ENCODE peak calls at places on chromosomes 12 and 14, in five cellular contexts. B is neuronal stem cell, N is IMR-90, O is MM.1S, S is GM23248. Z is an unnamed sample.

GRCh38 chr12:87444039-87444438 is 585.2 kb downstream of the C12orf50 start:
- DNase-seq in B (no peak), S (peak), O (no peak), N (peak), Z (no peak)

GRCh38 chr12:49233842-49234526 is 30.9 kb upstream of the TUBA1C start:
- DNase-seq in S (no peak), B (no peak), N (no peak), O (no peak), Z (no peak)

GRCh38 chr12:101823039-101823438 is 7.7 kb downstream of the GNPTAB start:
- DNase-seq in O (no peak), N (no peak), B (no peak), S (no peak), Z (no peak)

GRCh38 chr12:108757842-108758241 is 26.5 kb upstream of the CORO1C start:
- DNase-seq in N (no peak), B (no peak), S (no peak), O (no peak), Z (no peak)

GRCh38 chr12:90945070-90945649 is 9.8 kb downstream of the CCER1 start:
- DNase-seq in O (peak), S (peak), N (peak), B (no peak), Z (no peak)

GRCh38 chr14:102951034-102951433 is 28.6 kb downstream of the AMN start:
- DNase-seq in B (no peak), S (no peak), O (no peak), N (no peak), Z (no peak)

GRCh38 chr14:24629521-24629920 is 4.5 kb downstream of the GZMB start:
- DNase-seq in S (no peak), B (no peak), O (no peak), N (no peak), Z (no peak)

GRCh38 chr12:125187780-125188741 is 122.8 kb downstream of the AACS start:
- DNase-seq in O (no peak), S (no peak), N (no peak), B (no peak), Z (no peak)

GRCh38 chr12:71958993-71959588 is 20.4 kb downstream of the TPH2 start:
- DNase-seq in B (no peak), S (peak), N (peak), O (no peak), Z (no peak)

GRCh38 chr12:100995201-100995600 is 200.6 kb downstream of the ANO4 start:
- DNase-seq in N (peak), B (peak), O (no peak), S (peak), Z (no peak)

GRCh38 chr12:74646831-74647230 is 109.2 kb downstream of the ATXN7L3B start:
- DNase-seq in S (peak), B (no peak), O (peak), N (no peak), Z (peak)

GRCh38 chr12:102120886-102121285 is 903 bp downstream of the PARPBP start:
- DNase-seq in S (peak), B (no peak), N (peak), O (peak), Z (no peak)

GRCh38 chr12:94805749-94806148 is 155.4 kb upstream of the TMCC3 start:
- DNase-seq in O (no peak), N (peak), S (peak), B (no peak), Z (no peak)

GRCh38 chr12:13220848-13221247 is 24.3 kb downstream of the EMP1 start:
- DNase-seq in S (peak), O (no peak), B (no peak), N (no peak), Z (no peak)

GRCh38 chr12:124030510-124030909 is 57.5 kb downstream of the ZNF664 start:
- DNase-seq in O (no peak), S (peak), N (peak), B (no peak), Z (no peak)

GRCh38 chr12:98639526-98639925 is 5.1 kb downstream of the IKBIP start:
- DNase-seq in N (no peak), B (no peak), O (no peak), S (no peak), Z (no peak)

GRCh38 chr14:20683125-20683895 is 1.1 kb upstream of the RNASE4 start:
- DNase-seq in B (peak), O (peak), S (peak), N (peak), Z (peak)

GRCh38 chr12:52156310-52156709 is 35.5 kb downstream of the KRT80 start:
- DNase-seq in N (peak), S (peak), B (no peak), O (no peak), Z (no peak)

GRCh38 chr14:79861111-79861510 is 350.2 kb downstream of the DIO2 start:
- DNase-seq in N (no peak), O (no peak), S (no peak), B (no peak), Z (no peak)

GRCh38 chr14:73785336-73785833 is 66.2 kb upstream of the PTGR2 start:
- DNase-seq in B (peak), O (no peak), N (peak), S (peak), Z (peak)

GRCh38 chr12:94704452-94704871 is 54.1 kb upstream of the TMCC3 start:
- DNase-seq in S (peak), O (no peak), B (no peak), N (peak), Z (no peak)

GRCh38 chr12:113101751-113102150 is 33.8 kb downstream of the RASAL1 start:
- DNase-seq in S (no peak), O (no peak), N (no peak), B (no peak), Z (no peak)

GRCh38 chr14:71183856-71184255 is 276.6 kb downstream of the PCNX1 start:
- DNase-seq in N (no peak), S (no peak), O (no peak), B (no peak), Z (no peak)

GRCh38 chr12:57352166-57352565 is 78.7 kb downstream of the R3HDM2 start:
- DNase-seq in S (no peak), O (no peak), B (no peak), N (no peak), Z (no peak)

GRCh38 chr14:61470954-61471279 is 149.5 kb downstream of the PRKCH start:
- DNase-seq in S (no peak), N (no peak), O (no peak), B (no peak), Z (no peak)

GRCh38 chr12:109893250-109893995 is 6.7 kb upstream of the TCHP start:
- DNase-seq in B (no peak), S (no peak), O (peak), N (no peak), Z (no peak)

GRCh38 chr12:20950248-20950647 is 139.7 kb downstream of the SLCO1B3 start:
- DNase-seq in B (no peak), S (peak), N (no peak), O (peak), Z (peak)

GRCh38 chr12:119115296-119115905 is 63.3 kb upstream of the HSPB8 start:
- DNase-seq in O (peak), S (peak), N (peak), B (peak), Z (peak)

GRCh38 chr12:109818900-109819500 is 14.2 kb downstream of the TRPV4 start:
- DNase-seq in B (no peak), N (peak), O (no peak), S (peak), Z (no peak)

DNA sequence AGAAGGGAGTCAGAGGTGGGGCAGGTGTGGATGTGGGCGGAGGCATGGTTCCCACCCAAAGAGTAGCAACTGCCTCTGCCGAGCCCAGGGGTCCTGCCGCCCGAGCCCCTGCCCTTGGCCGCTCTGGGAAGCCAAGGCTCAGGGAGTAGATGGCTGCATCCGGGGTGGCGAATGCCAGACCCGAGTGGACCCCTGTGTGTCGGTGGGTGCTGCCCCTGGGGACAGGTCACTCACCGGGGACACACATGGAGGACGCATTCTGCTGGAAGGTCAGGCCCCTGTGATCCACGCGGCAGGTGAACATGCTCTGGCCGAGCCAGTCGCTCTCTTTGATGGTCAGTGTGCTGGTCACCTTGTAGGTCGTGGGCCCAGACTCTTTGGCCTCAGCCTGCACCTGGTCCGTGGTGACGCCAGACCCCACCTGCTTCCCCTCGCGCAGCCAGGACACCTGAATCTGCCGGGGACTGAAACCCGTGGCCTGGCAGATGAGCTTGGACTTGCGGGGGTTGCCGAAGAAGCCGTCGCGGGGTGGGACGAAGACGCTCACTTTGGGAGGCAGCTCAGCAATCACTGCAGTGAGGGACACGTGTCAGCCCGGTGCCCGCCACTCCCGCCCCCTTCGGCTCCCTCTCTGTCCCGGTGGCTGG is 329.0 kb downstream of the TMEM121 start:
- DNase-seq in B (no peak), O (no peak), N (no peak), S (no peak), Z (no peak)
- H3K4me3 ChIP-seq in B (peak), O (no peak), N (no peak), S (no peak), Z (no peak)

GRCh38 chr14:53655080-53655785 is 301.4 kb downstream of the BMP4 start:
- DNase-seq in O (no peak), B (no peak), N (no peak), S (no peak), Z (no peak)
- H3K9ac ChIP-seq in O (no peak), B (no peak), N (no peak), S (no peak), Z (no peak)

GRCh38 chr12:47214001-47214619 is 134.4 kb upstream of the AMIGO2 start:
- DNase-seq in S (no peak), O (no peak), N (no peak), B (no peak), Z (no peak)
- H3K27ac ChIP-seq in S (no peak), O (no peak), N (no peak), B (no peak), Z (peak)

DNA sequence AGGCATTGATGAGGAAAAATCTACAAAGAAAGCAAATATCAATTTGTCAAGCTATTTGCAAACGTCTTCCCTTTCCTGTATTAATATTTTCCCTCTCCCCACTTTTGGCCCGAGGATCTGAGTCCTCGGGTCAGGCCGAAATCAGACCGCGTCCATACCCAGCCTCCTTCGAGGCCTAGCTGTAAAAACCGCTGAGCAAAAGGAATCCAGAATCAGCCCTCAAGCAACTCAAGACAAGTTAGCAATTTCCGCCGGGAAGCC is 352 bp upstream of the MAPK1IP1L start:
- DNase-seq in N (no peak), O (no peak), B (no peak), S (no peak), Z (no peak)
- H3K4me3 ChIP-seq in N (peak), O (peak), B (peak), S (peak), Z (peak)

GRCh38 chr14:35534884-35535793 is 1.2 kb downstream of the INSM2 start:
- DNase-seq in O (peak), N (peak), S (peak), B (peak), Z (no peak)
- H3K9ac ChIP-seq in O (no peak), N (no peak), S (no peak), B (no peak), Z (no peak)

DNA sequence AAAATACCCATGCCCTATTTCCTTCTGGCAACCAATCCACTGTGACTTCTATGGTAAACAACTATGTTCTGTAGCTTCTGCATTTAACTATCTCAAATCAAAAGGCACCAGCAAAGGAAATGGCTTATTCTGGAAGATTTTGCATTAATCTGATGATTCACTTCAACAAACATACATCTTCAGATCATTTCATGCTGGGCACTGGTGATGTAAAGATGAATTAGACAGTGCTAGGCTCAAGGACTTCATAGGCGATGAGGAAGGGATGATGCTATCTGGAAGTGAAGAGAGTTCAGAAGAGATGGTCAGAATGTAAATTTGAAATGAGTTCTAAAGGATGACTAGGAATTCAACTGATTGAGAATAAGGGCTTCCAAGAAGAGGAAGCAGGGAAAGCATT is 363.3 kb downstream of the PAWR start:
- DNase-seq in B (no peak), O (no peak), N (no peak), S (no peak), Z (no peak)
- H3K27ac ChIP-seq in B (no peak), O (no peak), N (no peak), S (no peak), Z (no peak)

DNA sequence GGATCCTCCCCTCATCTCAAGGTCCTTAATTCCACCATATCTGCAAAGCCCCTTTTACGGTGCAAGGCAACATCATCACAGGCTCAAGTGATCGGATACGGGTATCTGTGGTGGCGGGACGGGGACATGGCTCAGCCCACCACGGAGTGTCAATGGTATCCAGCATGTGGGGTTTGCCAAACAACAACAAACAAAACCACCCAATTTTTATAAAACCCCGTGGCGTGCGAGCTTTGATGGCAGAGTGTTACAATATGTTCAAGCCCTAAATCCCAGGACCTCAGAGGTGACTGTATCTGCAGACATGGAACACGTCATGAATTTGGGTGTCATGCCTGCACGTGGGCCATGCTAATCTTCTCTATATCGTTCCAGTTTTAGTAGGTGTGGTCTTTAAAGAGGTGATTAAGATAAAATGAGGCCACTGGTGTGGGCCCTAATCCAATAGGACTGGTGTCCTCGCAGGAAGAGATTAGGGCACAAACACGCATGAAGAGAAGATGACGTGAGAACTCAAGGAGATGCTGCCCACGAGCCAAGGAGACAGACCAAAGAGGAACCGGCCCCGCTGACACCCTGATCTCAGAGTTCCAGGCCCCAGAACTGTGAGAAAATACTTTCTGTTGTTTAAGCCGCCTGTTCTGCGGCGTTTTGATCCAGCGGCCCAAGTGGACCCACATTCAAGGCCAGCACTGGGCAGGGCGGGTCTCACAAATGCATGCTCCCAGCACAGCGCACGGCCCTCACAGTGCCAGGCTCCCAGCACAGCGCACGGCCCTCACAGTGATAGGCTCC is 6.6 kb upstream of the GOLGA3 start:
- DNase-seq in O (no peak), B (no peak), S (no peak), N (no peak), Z (no peak)
- H3K4me3 ChIP-seq in O (no peak), B (no peak), S (no peak), N (no peak), Z (no peak)